ENCODE peak calls at places on chromosomes 6 and 20, in five cellular contexts. L is heart left ventricle, Z is A549, W is cardiac muscle cell, Q is WERI-Rb-1. V is an unnamed sample.

GRCh38 chr6:123519191-123519510 is 117.6 kb downstream of the TRDN start:
- DNase-seq in W (no peak), Q (no peak), L (peak), Z (no peak), V (no peak)

GRCh38 chr20:1868856-1869255 is 26.4 kb upstream of the SIRPA start:
- DNase-seq in L (no peak), Z (no peak), Q (no peak), W (no peak), V (no peak)

GRCh38 chr6:53424300-53424699 is 75.5 kb upstream of the ELOVL5 start:
- DNase-seq in Z (no peak), W (no peak), Q (no peak), L (no peak), V (no peak)

GRCh38 chr6:134539865-134540323 is 222.0 kb upstream of the SGK1 start:
- DNase-seq in W (no peak), Q (no peak), Z (no peak), L (no peak), V (no peak)

GRCh38 chr20:44650777-44651493 is 564 bp downstream of the ADA start:
- DNase-seq in L (peak), W (no peak), Q (no peak), Z (peak), V (no peak)

GRCh38 chr6:49698538-49699205 is 14.7 kb downstream of the CRISP2 start:
- DNase-seq in L (no peak), Z (no peak), W (no peak), Q (no peak), V (no peak)

GRCh38 chr20:9270831-9271230 is 201.9 kb downstream of the PLCB4 start:
- DNase-seq in Z (peak), L (no peak), Q (no peak), W (no peak), V (no peak)

GRCh38 chr6:135181333-135182119 is 418 bp downstream of the MYB start:
- DNase-seq in Q (peak), L (peak), W (no peak), Z (peak), V (peak)

GRCh38 chr20:51495921-51496545 is 46.5 kb downstream of the NFATC2 start:
- DNase-seq in Z (no peak), W (no peak), L (no peak), Q (no peak), V (no peak)

GRCh38 chr20:44074252-44075151 is 112.5 kb downstream of the JPH2 start:
- DNase-seq in Z (no peak), W (peak), L (peak), Q (no peak), V (no peak)

GRCh38 chr6:44057238-44057930 is 69.9 kb downstream of the MRPL14 start:
- DNase-seq in L (no peak), Z (no peak), W (no peak), Q (no peak), V (no peak)

GRCh38 chr20:44720994-44721784 is 6.0 kb downstream of the CCN5 start:
- DNase-seq in L (peak), W (no peak), Z (peak), Q (no peak), V (no peak)

GRCh38 chr6:153312633-153313032 is 181.6 kb upstream of the RGS17 start:
- DNase-seq in W (peak), L (no peak), Q (peak), Z (peak), V (peak)

GRCh38 chr6:15598273-15598778 is 64.5 kb downstream of the DTNBP1 start:
- DNase-seq in Q (no peak), L (no peak), W (no peak), Z (no peak), V (no peak)

GRCh38 chr6:66183982-66184555 is 477.0 kb upstream of the EYS start:
- DNase-seq in L (no peak), W (no peak), Q (no peak), Z (no peak), V (no peak)

GRCh38 chr6:131954775-131955107 is 3.6 kb upstream of the CCN2 start:
- DNase-seq in L (no peak), W (peak), Z (peak), Q (no peak), V (no peak)

GRCh38 chr6:53464942-53465460 is 79.9 kb downstream of the GCLC start:
- DNase-seq in Z (no peak), L (no peak), W (no peak), Q (no peak), V (no peak)

GRCh38 chr6:38671885-38672467 is 31.0 kb downstream of the GLO1 start:
- DNase-seq in W (peak), L (no peak), Q (peak), Z (peak), V (peak)

GRCh38 chr6:26450240-26450639 is 7.5 kb upstream of the BTN2A1 start:
- DNase-seq in L (no peak), Q (no peak), Z (peak), W (no peak), V (no peak)

GRCh38 chr6:53750112-53750511 is 44.7 kb upstream of the LRRC1 start:
- DNase-seq in Q (no peak), Z (no peak), L (no peak), W (no peak), V (no peak)

GRCh38 chr6:153831350-153832078 is 207.5 kb upstream of the OPRM1 start:
- DNase-seq in Z (no peak), L (no peak), W (no peak), Q (no peak), V (no peak)

GRCh38 chr20:18679020-18679419 is 91.2 kb downstream of the DTD1 start:
- DNase-seq in Q (no peak), L (no peak), W (no peak), Z (peak), V (peak)

GRCh38 chr20:59788811-59789210 is 144.6 kb downstream of the SYCP2 start:
- DNase-seq in Z (no peak), Q (no peak), W (no peak), L (no peak), V (peak)

GRCh38 chr6:24252215-24252614 is 105.6 kb downstream of the DCDC2 start:
- DNase-seq in Q (no peak), W (no peak), L (no peak), Z (no peak), V (no peak)

GRCh38 chr6:125868252-125868651 is 77.5 kb downstream of the NCOA7 start:
- DNase-seq in Q (no peak), L (no peak), W (no peak), Z (no peak), V (no peak)

GRCh38 chr6:44122821-44123220 is 4.4 kb downstream of the MRPL14 start:
- DNase-seq in Q (no peak), Z (no peak), L (no peak), W (no peak), V (no peak)

GRCh38 chr6:11368264-11368663 is 135.8 kb upstream of the NEDD9 start:
- DNase-seq in W (no peak), Q (no peak), L (no peak), Z (no peak), V (no peak)

GRCh38 chr6:19180348-19181073 is 656.7 kb upstream of the ID4 start:
- DNase-seq in Z (no peak), W (peak), Q (no peak), L (peak), V (no peak)

GRCh38 chr20:21523398-21523868 is 9.6 kb upstream of the NKX2-2 start:
- DNase-seq in Q (no peak), W (no peak), Z (no peak), L (no peak), V (no peak)

GRCh38 chr20:23350855-23351838 is 556 bp downstream of the NXT1 start:
- DNase-seq in L (no peak), Z (peak), W (peak), Q (peak), V (peak)

GRCh38 chr6:22146581-22147468 is 150.0 kb downstream of the PRL start:
- DNase-seq in L (peak), Q (no peak), Z (no peak), W (no peak), V (no peak)

GRCh38 chr6:90401933-90402830 is 105.5 kb upstream of the BACH2 start:
- DNase-seq in Z (no peak), L (no peak), Q (no peak), W (no peak), V (no peak)

GRCh38 chr20:40776702-40777457 is 87.8 kb upstream of the MAFB start:
- DNase-seq in Z (no peak), L (peak), W (no peak), Q (no peak), V (no peak)

DNA sequence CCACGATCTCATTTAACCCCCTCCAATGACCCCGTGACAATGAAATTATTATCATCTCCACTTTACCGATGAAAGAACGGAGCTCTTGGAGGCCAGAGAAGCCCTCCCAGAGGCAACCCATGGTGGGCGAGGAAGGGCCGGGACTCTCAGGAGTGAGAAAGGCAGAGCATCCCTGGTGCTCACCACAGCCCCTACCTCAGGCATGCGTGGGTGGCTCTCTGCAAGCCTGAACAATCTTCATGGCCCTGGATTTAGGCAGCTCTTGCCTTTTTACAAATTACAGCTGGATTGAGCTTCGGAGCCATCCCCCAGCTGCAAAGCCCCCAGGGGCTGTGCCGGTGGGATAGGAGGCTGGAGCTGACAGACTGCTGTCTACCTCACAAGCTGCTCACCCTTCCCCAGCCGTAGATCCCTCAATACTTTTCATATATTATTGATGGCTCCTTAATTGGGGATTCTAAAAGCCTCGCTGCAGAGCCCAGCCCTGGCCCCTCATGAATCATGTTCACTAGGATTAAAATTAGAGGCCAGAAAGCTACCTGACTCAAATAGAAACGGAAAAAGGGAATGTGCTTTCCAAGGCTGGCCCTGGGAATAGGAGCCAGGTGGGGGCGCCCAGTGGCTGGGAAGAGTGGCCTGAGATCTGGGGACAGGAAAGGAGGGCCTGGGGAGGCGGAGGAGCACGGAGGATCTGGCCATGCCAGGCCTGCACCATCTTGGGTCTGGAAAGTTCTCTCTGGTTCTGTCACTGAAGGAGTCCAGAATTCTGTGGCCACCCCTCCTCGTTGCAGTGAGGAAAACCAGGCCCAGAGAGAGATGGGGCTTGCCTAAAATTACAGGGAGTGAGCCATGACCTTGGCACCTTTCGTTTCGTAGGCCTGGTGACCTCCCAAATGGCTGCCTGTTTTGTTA is 29.1 kb downstream of the CPNE5 start:
- DNase-seq in Q (peak), W (peak), L (peak), Z (no peak), V (no peak)
- TF ChIP-seq CTCF in Q (peak), W (peak), L (no peak), Z (no peak), V (no peak)

GRCh38 chr6:17088091-17088611 is 13.7 kb upstream of the STMND1 start:
- DNase-seq in Q (no peak), Z (no peak), W (no peak), L (no peak), V (no peak)

GRCh38 chr6:17093692-17094091 is 8.2 kb upstream of the STMND1 start:
- DNase-seq in Z (no peak), W (peak), Q (peak), L (no peak), V (no peak)

GRCh38 chr6:17086469-17086868 is 15.4 kb upstream of the STMND1 start:
- DNase-seq in L (no peak), Z (peak), Q (peak), W (peak), V (peak)

GRCh38 chr6:17096076-17096475 is 5.8 kb upstream of the STMND1 start:
- DNase-seq in Q (no peak), Z (no peak), W (no peak), L (no peak), V (no peak)

GRCh38 chr6:17091122-17091521 is 10.7 kb upstream of the STMND1 start:
- DNase-seq in W (no peak), Z (no peak), Q (no peak), L (no peak), V (no peak)
- TF ChIP-seq CTCF in W (peak), Z (no peak), Q (peak), L (no peak), V (peak)

GRCh38 chr6:139308936-139309603 is 17.3 kb upstream of the TXLNB start:
- DNase-seq in W (no peak), L (no peak), Z (no peak), Q (no peak), V (no peak)
- TF ChIP-seq CTCF in W (no peak), L (no peak), Z (no peak), Q (no peak), V (no peak)

GRCh38 chr6:159353193-159353592 is 184.0 kb downstream of the FNDC1 start:
- DNase-seq in W (no peak), Q (no peak), Z (no peak), L (no peak), V (no peak)
- TF ChIP-seq CTCF in W (no peak), Q (no peak), Z (no peak), L (no peak), V (no peak)

GRCh38 chr6:34791164-34791841 is 580 bp upstream of the BLTP3A start:
- DNase-seq in Q (peak), L (peak), W (peak), Z (peak), V (no peak)
- TF ChIP-seq CTCF in Q (peak), L (peak), W (peak), Z (peak), V (peak)

DNA sequence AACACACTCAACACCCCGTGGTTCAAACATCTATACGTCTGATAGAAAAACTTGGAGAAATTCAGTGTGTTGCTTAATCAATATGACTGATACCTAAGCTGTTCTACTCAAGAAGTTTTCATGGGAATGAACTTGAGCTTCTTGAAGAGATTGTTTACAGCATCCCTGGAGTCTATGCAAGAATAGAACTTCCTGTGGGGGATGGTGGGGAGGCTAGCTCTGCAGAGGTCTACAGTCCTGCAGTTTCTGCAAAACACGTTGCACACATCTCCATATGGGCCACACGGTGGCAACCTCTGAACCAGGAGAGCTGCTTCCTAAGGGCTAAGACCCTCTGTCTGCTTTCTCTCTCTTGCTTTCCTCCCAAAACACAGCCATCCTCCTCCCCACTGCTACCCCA is 32.7 kb upstream of the FANCE start:
- DNase-seq in W (peak), Q (peak), L (no peak), Z (peak), V (no peak)
- TF ChIP-seq CTCF in W (peak), Q (peak), L (no peak), Z (no peak), V (peak)